ENCODE peak calls at places on chromosome 7, in ten cellular contexts. One of them, this sample, is unnamed.

GRCh38 chr7:36084485-36085091 is 68.5 kb upstream of the EEPD1 start:
- DNase-seq in activated CD4-positive, alpha-beta T cell treated with anti-CD3 and anti-CD28 coated beads, Interleukin-2, amount 10 ng/mL, durations not matched to agents 7 days and 5 days: no peak
- DNase-seq in H54: no peak
- DNase-seq in stimulated activated CD8-positive, alpha-beta memory T cell treated with anti-CD3 and anti-CD28 coated beads, Interleukin-15, amount 100 ng/mL, for 24 hours: no peak
- DNase-seq in hepatic stellate cell: peak; percentile 29
- DNase-seq in choroid plexus epithelial cell: peak; percentile 64
- DNase-seq in lower leg skin: no peak
- DNase-seq in fibroblast of the aortic adventitia: no peak
- DNase-seq in cardiac muscle cell: peak; percentile 58
- DNase-seq in HCEC 1CT: no peak
- DNase-seq in this sample: peak; percentile 90

GRCh38 chr7:34075976-34076375 is 170.6 kb downstream of the BMPER start:
- DNase-seq in activated CD4-positive, alpha-beta T cell treated with anti-CD3 and anti-CD28 coated beads, Interleukin-2, amount 10 ng/mL, durations not matched to agents 7 days and 5 days: no peak
- DNase-seq in H54: no peak
- DNase-seq in stimulated activated CD8-positive, alpha-beta memory T cell treated with anti-CD3 and anti-CD28 coated beads, Interleukin-15, amount 100 ng/mL, for 24 hours: no peak
- DNase-seq in hepatic stellate cell: no peak
- DNase-seq in choroid plexus epithelial cell: no peak
- DNase-seq in lower leg skin: no peak
- DNase-seq in fibroblast of the aortic adventitia: peak; percentile 82
- DNase-seq in cardiac muscle cell: no peak
- DNase-seq in HCEC 1CT: no peak
- DNase-seq in this sample: no peak

GRCh38 chr7:132491546-132491945 is 84.7 kb downstream of the PLXNA4 start:
- DNase-seq in activated CD4-positive, alpha-beta T cell treated with anti-CD3 and anti-CD28 coated beads, Interleukin-2, amount 10 ng/mL, durations not matched to agents 7 days and 5 days: no peak
- DNase-seq in H54: no peak
- DNase-seq in stimulated activated CD8-positive, alpha-beta memory T cell treated with anti-CD3 and anti-CD28 coated beads, Interleukin-15, amount 100 ng/mL, for 24 hours: no peak
- DNase-seq in hepatic stellate cell: no peak
- DNase-seq in choroid plexus epithelial cell: no peak
- DNase-seq in lower leg skin: no peak
- DNase-seq in fibroblast of the aortic adventitia: no peak
- DNase-seq in cardiac muscle cell: no peak
- DNase-seq in HCEC 1CT: no peak
- DNase-seq in this sample: no peak

GRCh38 chr7:15309891-15310290 is 251.9 kb downstream of the AGMO start:
- DNase-seq in activated CD4-positive, alpha-beta T cell treated with anti-CD3 and anti-CD28 coated beads, Interleukin-2, amount 10 ng/mL, durations not matched to agents 7 days and 5 days: no peak
- DNase-seq in H54: no peak
- DNase-seq in stimulated activated CD8-positive, alpha-beta memory T cell treated with anti-CD3 and anti-CD28 coated beads, Interleukin-15, amount 100 ng/mL, for 24 hours: no peak
- DNase-seq in hepatic stellate cell: no peak
- DNase-seq in choroid plexus epithelial cell: peak; percentile 59
- DNase-seq in lower leg skin: no peak
- DNase-seq in fibroblast of the aortic adventitia: peak; percentile 37
- DNase-seq in cardiac muscle cell: no peak
- DNase-seq in HCEC 1CT: peak; percentile 70
- DNase-seq in this sample: no peak

GRCh38 chr7:117383826-117384225 is 43.5 kb downstream of the ASZ1 start:
- DNase-seq in activated CD4-positive, alpha-beta T cell treated with anti-CD3 and anti-CD28 coated beads, Interleukin-2, amount 10 ng/mL, durations not matched to agents 7 days and 5 days: no peak
- DNase-seq in H54: no peak
- DNase-seq in stimulated activated CD8-positive, alpha-beta memory T cell treated with anti-CD3 and anti-CD28 coated beads, Interleukin-15, amount 100 ng/mL, for 24 hours: no peak
- DNase-seq in hepatic stellate cell: no peak
- DNase-seq in choroid plexus epithelial cell: peak; percentile 10
- DNase-seq in lower leg skin: no peak
- DNase-seq in fibroblast of the aortic adventitia: no peak
- DNase-seq in cardiac muscle cell: no peak
- DNase-seq in HCEC 1CT: no peak
- DNase-seq in this sample: no peak

GRCh38 chr7:32250494-32251260 is 180.5 kb upstream of the PDE1C start:
- DNase-seq in activated CD4-positive, alpha-beta T cell treated with anti-CD3 and anti-CD28 coated beads, Interleukin-2, amount 10 ng/mL, durations not matched to agents 7 days and 5 days: no peak
- DNase-seq in H54: no peak
- DNase-seq in stimulated activated CD8-positive, alpha-beta memory T cell treated with anti-CD3 and anti-CD28 coated beads, Interleukin-15, amount 100 ng/mL, for 24 hours: no peak
- DNase-seq in hepatic stellate cell: no peak
- DNase-seq in choroid plexus epithelial cell: no peak
- DNase-seq in lower leg skin: no peak
- DNase-seq in fibroblast of the aortic adventitia: no peak
- DNase-seq in cardiac muscle cell: no peak
- DNase-seq in HCEC 1CT: no peak
- DNase-seq in this sample: no peak

GRCh38 chr7:30727061-30727945 is 24.6 kb upstream of the INMT start:
- DNase-seq in activated CD4-positive, alpha-beta T cell treated with anti-CD3 and anti-CD28 coated beads, Interleukin-2, amount 10 ng/mL, durations not matched to agents 7 days and 5 days: peak; percentile 81
- DNase-seq in H54: no peak
- DNase-seq in stimulated activated CD8-positive, alpha-beta memory T cell treated with anti-CD3 and anti-CD28 coated beads, Interleukin-15, amount 100 ng/mL, for 24 hours: no peak
- DNase-seq in hepatic stellate cell: no peak
- DNase-seq in choroid plexus epithelial cell: no peak
- DNase-seq in lower leg skin: no peak
- DNase-seq in fibroblast of the aortic adventitia: peak; percentile 10
- DNase-seq in cardiac muscle cell: no peak
- DNase-seq in HCEC 1CT: no peak
- DNase-seq in this sample: no peak

GRCh38 chr7:111083423-111083822 is 7.5 kb upstream of the LRRN3 start:
- DNase-seq in activated CD4-positive, alpha-beta T cell treated with anti-CD3 and anti-CD28 coated beads, Interleukin-2, amount 10 ng/mL, durations not matched to agents 7 days and 5 days: peak; percentile 87
- DNase-seq in H54: no peak
- DNase-seq in stimulated activated CD8-positive, alpha-beta memory T cell treated with anti-CD3 and anti-CD28 coated beads, Interleukin-15, amount 100 ng/mL, for 24 hours: no peak
- DNase-seq in hepatic stellate cell: no peak
- DNase-seq in choroid plexus epithelial cell: peak; percentile 74
- DNase-seq in lower leg skin: no peak
- DNase-seq in fibroblast of the aortic adventitia: peak; percentile 39
- DNase-seq in cardiac muscle cell: no peak
- DNase-seq in HCEC 1CT: no peak
- DNase-seq in this sample: no peak

GRCh38 chr7:27183682-27184341 is 1.2 kb downstream of the HOXA11 start:
- DNase-seq in activated CD4-positive, alpha-beta T cell treated with anti-CD3 and anti-CD28 coated beads, Interleukin-2, amount 10 ng/mL, durations not matched to agents 7 days and 5 days: no peak
- DNase-seq in H54: no peak
- DNase-seq in stimulated activated CD8-positive, alpha-beta memory T cell treated with anti-CD3 and anti-CD28 coated beads, Interleukin-15, amount 100 ng/mL, for 24 hours: no peak
- DNase-seq in hepatic stellate cell: no peak
- DNase-seq in choroid plexus epithelial cell: no peak
- DNase-seq in lower leg skin: peak; percentile 22
- DNase-seq in fibroblast of the aortic adventitia: no peak
- DNase-seq in cardiac muscle cell: no peak
- DNase-seq in HCEC 1CT: peak; percentile 40
- DNase-seq in this sample: no peak

GRCh38 chr7:63054191-63054661 is 944.4 kb upstream of the ZNF722 start:
- DNase-seq in activated CD4-positive, alpha-beta T cell treated with anti-CD3 and anti-CD28 coated beads, Interleukin-2, amount 10 ng/mL, durations not matched to agents 7 days and 5 days: no peak
- DNase-seq in H54: no peak
- DNase-seq in stimulated activated CD8-positive, alpha-beta memory T cell treated with anti-CD3 and anti-CD28 coated beads, Interleukin-15, amount 100 ng/mL, for 24 hours: no peak
- DNase-seq in hepatic stellate cell: no peak
- DNase-seq in choroid plexus epithelial cell: no peak
- DNase-seq in lower leg skin: no peak
- DNase-seq in fibroblast of the aortic adventitia: no peak
- DNase-seq in cardiac muscle cell: no peak
- DNase-seq in HCEC 1CT: no peak
- DNase-seq in this sample: no peak

GRCh38 chr7:150988230-150989226 is 2.3 kb upstream of the NOS3 start:
- DNase-seq in activated CD4-positive, alpha-beta T cell treated with anti-CD3 and anti-CD28 coated beads, Interleukin-2, amount 10 ng/mL, durations not matched to agents 7 days and 5 days: peak; percentile 71
- DNase-seq in H54: no peak
- DNase-seq in stimulated activated CD8-positive, alpha-beta memory T cell treated with anti-CD3 and anti-CD28 coated beads, Interleukin-15, amount 100 ng/mL, for 24 hours: no peak
- DNase-seq in hepatic stellate cell: peak; percentile 72
- DNase-seq in choroid plexus epithelial cell: peak; percentile 44
- DNase-seq in lower leg skin: no peak
- DNase-seq in fibroblast of the aortic adventitia: no peak
- DNase-seq in cardiac muscle cell: peak; percentile 84
- DNase-seq in HCEC 1CT: no peak
- DNase-seq in this sample: no peak

GRCh38 chr7:115356139-115356746 is 434.3 kb downstream of the MDFIC start:
- DNase-seq in activated CD4-positive, alpha-beta T cell treated with anti-CD3 and anti-CD28 coated beads, Interleukin-2, amount 10 ng/mL, durations not matched to agents 7 days and 5 days: no peak
- DNase-seq in H54: no peak
- DNase-seq in stimulated activated CD8-positive, alpha-beta memory T cell treated with anti-CD3 and anti-CD28 coated beads, Interleukin-15, amount 100 ng/mL, for 24 hours: no peak
- DNase-seq in hepatic stellate cell: no peak
- DNase-seq in choroid plexus epithelial cell: peak; percentile 66
- DNase-seq in lower leg skin: no peak
- DNase-seq in fibroblast of the aortic adventitia: peak; percentile 77
- DNase-seq in cardiac muscle cell: peak; percentile 37
- DNase-seq in HCEC 1CT: peak; percentile 48
- DNase-seq in this sample: no peak

GRCh38 chr7:33446551-33446950 is 317.2 kb downstream of the BBS9 start:
- DNase-seq in activated CD4-positive, alpha-beta T cell treated with anti-CD3 and anti-CD28 coated beads, Interleukin-2, amount 10 ng/mL, durations not matched to agents 7 days and 5 days: no peak
- DNase-seq in H54: no peak
- DNase-seq in stimulated activated CD8-positive, alpha-beta memory T cell treated with anti-CD3 and anti-CD28 coated beads, Interleukin-15, amount 100 ng/mL, for 24 hours: no peak
- DNase-seq in hepatic stellate cell: no peak
- DNase-seq in choroid plexus epithelial cell: no peak
- DNase-seq in lower leg skin: no peak
- DNase-seq in fibroblast of the aortic adventitia: no peak
- DNase-seq in cardiac muscle cell: no peak
- DNase-seq in HCEC 1CT: no peak
- DNase-seq in this sample: no peak

GRCh38 chr7:128203047-128203491 is 38.0 kb upstream of the LEP start:
- DNase-seq in activated CD4-positive, alpha-beta T cell treated with anti-CD3 and anti-CD28 coated beads, Interleukin-2, amount 10 ng/mL, durations not matched to agents 7 days and 5 days: no peak
- DNase-seq in H54: no peak
- DNase-seq in stimulated activated CD8-positive, alpha-beta memory T cell treated with anti-CD3 and anti-CD28 coated beads, Interleukin-15, amount 100 ng/mL, for 24 hours: no peak
- DNase-seq in hepatic stellate cell: no peak
- DNase-seq in choroid plexus epithelial cell: no peak
- DNase-seq in lower leg skin: no peak
- DNase-seq in fibroblast of the aortic adventitia: no peak
- DNase-seq in cardiac muscle cell: no peak
- DNase-seq in HCEC 1CT: no peak
- DNase-seq in this sample: no peak

GRCh38 chr7:55476852-55477780 is 95.2 kb downstream of the VOPP1 start:
- DNase-seq in activated CD4-positive, alpha-beta T cell treated with anti-CD3 and anti-CD28 coated beads, Interleukin-2, amount 10 ng/mL, durations not matched to agents 7 days and 5 days: no peak
- DNase-seq in H54: no peak
- DNase-seq in stimulated activated CD8-positive, alpha-beta memory T cell treated with anti-CD3 and anti-CD28 coated beads, Interleukin-15, amount 100 ng/mL, for 24 hours: no peak
- DNase-seq in hepatic stellate cell: no peak
- DNase-seq in choroid plexus epithelial cell: no peak
- DNase-seq in lower leg skin: no peak
- DNase-seq in fibroblast of the aortic adventitia: no peak
- DNase-seq in cardiac muscle cell: no peak
- DNase-seq in HCEC 1CT: no peak
- DNase-seq in this sample: no peak

GRCh38 chr7:156549636-156550035 is 90.9 kb upstream of the RNF32 start:
- DNase-seq in activated CD4-positive, alpha-beta T cell treated with anti-CD3 and anti-CD28 coated beads, Interleukin-2, amount 10 ng/mL, durations not matched to agents 7 days and 5 days: no peak
- DNase-seq in H54: no peak
- DNase-seq in stimulated activated CD8-positive, alpha-beta memory T cell treated with anti-CD3 and anti-CD28 coated beads, Interleukin-15, amount 100 ng/mL, for 24 hours: no peak
- DNase-seq in hepatic stellate cell: no peak
- DNase-seq in choroid plexus epithelial cell: no peak
- DNase-seq in lower leg skin: no peak
- DNase-seq in fibroblast of the aortic adventitia: no peak
- DNase-seq in cardiac muscle cell: no peak
- DNase-seq in HCEC 1CT: no peak
- DNase-seq in this sample: no peak

GRCh38 chr7:6709808-6710207 is 3.1 kb upstream of the ZNF12 start:
- DNase-seq in activated CD4-positive, alpha-beta T cell treated with anti-CD3 and anti-CD28 coated beads, Interleukin-2, amount 10 ng/mL, durations not matched to agents 7 days and 5 days: no peak
- DNase-seq in H54: no peak
- DNase-seq in stimulated activated CD8-positive, alpha-beta memory T cell treated with anti-CD3 and anti-CD28 coated beads, Interleukin-15, amount 100 ng/mL, for 24 hours: no peak
- DNase-seq in hepatic stellate cell: no peak
- DNase-seq in choroid plexus epithelial cell: no peak
- DNase-seq in lower leg skin: no peak
- DNase-seq in fibroblast of the aortic adventitia: no peak
- DNase-seq in cardiac muscle cell: no peak
- DNase-seq in HCEC 1CT: no peak
- DNase-seq in this sample: no peak

GRCh38 chr7:20306499-20306946 is 24.2 kb upstream of the ITGB8 start:
- DNase-seq in activated CD4-positive, alpha-beta T cell treated with anti-CD3 and anti-CD28 coated beads, Interleukin-2, amount 10 ng/mL, durations not matched to agents 7 days and 5 days: no peak
- DNase-seq in H54: no peak
- DNase-seq in stimulated activated CD8-positive, alpha-beta memory T cell treated with anti-CD3 and anti-CD28 coated beads, Interleukin-15, amount 100 ng/mL, for 24 hours: no peak
- DNase-seq in hepatic stellate cell: no peak
- DNase-seq in choroid plexus epithelial cell: no peak
- DNase-seq in lower leg skin: no peak
- DNase-seq in fibroblast of the aortic adventitia: peak; percentile 90
- DNase-seq in cardiac muscle cell: no peak
- DNase-seq in HCEC 1CT: no peak
- DNase-seq in this sample: no peak

GRCh38 chr7:64799-65430 is 127.5 kb upstream of the FAM20C start:
- DNase-seq in activated CD4-positive, alpha-beta T cell treated with anti-CD3 and anti-CD28 coated beads, Interleukin-2, amount 10 ng/mL, durations not matched to agents 7 days and 5 days: no peak
- DNase-seq in H54: no peak
- DNase-seq in stimulated activated CD8-positive, alpha-beta memory T cell treated with anti-CD3 and anti-CD28 coated beads, Interleukin-15, amount 100 ng/mL, for 24 hours: no peak
- DNase-seq in hepatic stellate cell: no peak
- DNase-seq in choroid plexus epithelial cell: no peak
- DNase-seq in lower leg skin: no peak
- DNase-seq in fibroblast of the aortic adventitia: peak; percentile 16
- DNase-seq in cardiac muscle cell: peak; percentile 38
- DNase-seq in HCEC 1CT: no peak
- DNase-seq in this sample: no peak

GRCh38 chr7:148153611-148154010 is 437.0 kb upstream of the C7orf33 start:
- DNase-seq in activated CD4-positive, alpha-beta T cell treated with anti-CD3 and anti-CD28 coated beads, Interleukin-2, amount 10 ng/mL, durations not matched to agents 7 days and 5 days: no peak
- DNase-seq in H54: no peak
- DNase-seq in stimulated activated CD8-positive, alpha-beta memory T cell treated with anti-CD3 and anti-CD28 coated beads, Interleukin-15, amount 100 ng/mL, for 24 hours: no peak
- DNase-seq in hepatic stellate cell: no peak
- DNase-seq in choroid plexus epithelial cell: no peak
- DNase-seq in lower leg skin: no peak
- DNase-seq in fibroblast of the aortic adventitia: no peak
- DNase-seq in cardiac muscle cell: peak; percentile 67
- DNase-seq in HCEC 1CT: no peak
- DNase-seq in this sample: no peak

GRCh38 chr7:108114117-108114841 is 15.9 kb downstream of the LAMB4 start:
- DNase-seq in activated CD4-positive, alpha-beta T cell treated with anti-CD3 and anti-CD28 coated beads, Interleukin-2, amount 10 ng/mL, durations not matched to agents 7 days and 5 days: peak; percentile 25
- DNase-seq in H54: no peak
- DNase-seq in stimulated activated CD8-positive, alpha-beta memory T cell treated with anti-CD3 and anti-CD28 coated beads, Interleukin-15, amount 100 ng/mL, for 24 hours: no peak
- DNase-seq in hepatic stellate cell: no peak
- DNase-seq in choroid plexus epithelial cell: peak; percentile 41
- DNase-seq in lower leg skin: no peak
- DNase-seq in fibroblast of the aortic adventitia: no peak
- DNase-seq in cardiac muscle cell: peak; percentile 38
- DNase-seq in HCEC 1CT: no peak
- DNase-seq in this sample: no peak

GRCh38 chr7:81501220-81501619 is 268.6 kb downstream of the HGF start:
- DNase-seq in activated CD4-positive, alpha-beta T cell treated with anti-CD3 and anti-CD28 coated beads, Interleukin-2, amount 10 ng/mL, durations not matched to agents 7 days and 5 days: no peak
- DNase-seq in H54: no peak
- DNase-seq in stimulated activated CD8-positive, alpha-beta memory T cell treated with anti-CD3 and anti-CD28 coated beads, Interleukin-15, amount 100 ng/mL, for 24 hours: no peak
- DNase-seq in hepatic stellate cell: peak; percentile 3
- DNase-seq in choroid plexus epithelial cell: peak; percentile 80
- DNase-seq in lower leg skin: no peak
- DNase-seq in fibroblast of the aortic adventitia: peak; percentile 80
- DNase-seq in cardiac muscle cell: no peak
- DNase-seq in HCEC 1CT: peak; percentile 63
- DNase-seq in this sample: no peak

GRCh38 chr7:34107306-34107705 is 202.0 kb downstream of the BMPER start:
- DNase-seq in activated CD4-positive, alpha-beta T cell treated with anti-CD3 and anti-CD28 coated beads, Interleukin-2, amount 10 ng/mL, durations not matched to agents 7 days and 5 days: no peak
- DNase-seq in H54: no peak
- DNase-seq in stimulated activated CD8-positive, alpha-beta memory T cell treated with anti-CD3 and anti-CD28 coated beads, Interleukin-15, amount 100 ng/mL, for 24 hours: no peak
- DNase-seq in hepatic stellate cell: no peak
- DNase-seq in choroid plexus epithelial cell: peak; percentile 59
- DNase-seq in lower leg skin: no peak
- DNase-seq in fibroblast of the aortic adventitia: peak; percentile 97
- DNase-seq in cardiac muscle cell: no peak
- DNase-seq in HCEC 1CT: peak; percentile 61
- DNase-seq in this sample: no peak

GRCh38 chr7:152336754-152337368 is 98.9 kb downstream of the KMT2C start:
- DNase-seq in activated CD4-positive, alpha-beta T cell treated with anti-CD3 and anti-CD28 coated beads, Interleukin-2, amount 10 ng/mL, durations not matched to agents 7 days and 5 days: peak; percentile 33
- DNase-seq in H54: no peak
- DNase-seq in stimulated activated CD8-positive, alpha-beta memory T cell treated with anti-CD3 and anti-CD28 coated beads, Interleukin-15, amount 100 ng/mL, for 24 hours: no peak
- DNase-seq in hepatic stellate cell: peak; percentile 23
- DNase-seq in choroid plexus epithelial cell: peak; percentile 71
- DNase-seq in lower leg skin: no peak
- DNase-seq in fibroblast of the aortic adventitia: peak; percentile 70
- DNase-seq in cardiac muscle cell: peak; percentile 9
- DNase-seq in HCEC 1CT: peak; percentile 63
- DNase-seq in this sample: no peak

GRCh38 chr7:46775776-46776175 is 806.1 kb downstream of the TNS3 start:
- DNase-seq in activated CD4-positive, alpha-beta T cell treated with anti-CD3 and anti-CD28 coated beads, Interleukin-2, amount 10 ng/mL, durations not matched to agents 7 days and 5 days: no peak
- DNase-seq in H54: no peak
- DNase-seq in stimulated activated CD8-positive, alpha-beta memory T cell treated with anti-CD3 and anti-CD28 coated beads, Interleukin-15, amount 100 ng/mL, for 24 hours: no peak
- DNase-seq in hepatic stellate cell: no peak
- DNase-seq in choroid plexus epithelial cell: peak; percentile 46
- DNase-seq in lower leg skin: no peak
- DNase-seq in fibroblast of the aortic adventitia: no peak
- DNase-seq in cardiac muscle cell: no peak
- DNase-seq in HCEC 1CT: no peak
- DNase-seq in this sample: no peak

GRCh38 chr7:104943502-104944343 is 70.3 kb upstream of the KMT2E start:
- DNase-seq in activated CD4-positive, alpha-beta T cell treated with anti-CD3 and anti-CD28 coated beads, Interleukin-2, amount 10 ng/mL, durations not matched to agents 7 days and 5 days: peak; percentile 76
- DNase-seq in H54: no peak
- DNase-seq in stimulated activated CD8-positive, alpha-beta memory T cell treated with anti-CD3 and anti-CD28 coated beads, Interleukin-15, amount 100 ng/mL, for 24 hours: peak; percentile 17
- DNase-seq in hepatic stellate cell: no peak
- DNase-seq in choroid plexus epithelial cell: peak; percentile 38
- DNase-seq in lower leg skin: peak; percentile 75
- DNase-seq in fibroblast of the aortic adventitia: peak; percentile 95
- DNase-seq in cardiac muscle cell: peak; percentile 48
- DNase-seq in HCEC 1CT: no peak
- DNase-seq in this sample: peak; percentile 60

GRCh38 chr7:92831716-92832622 is 4.4 kb downstream of the CDK6 start:
- DNase-seq in activated CD4-positive, alpha-beta T cell treated with anti-CD3 and anti-CD28 coated beads, Interleukin-2, amount 10 ng/mL, durations not matched to agents 7 days and 5 days: no peak
- DNase-seq in H54: peak; percentile 26
- DNase-seq in stimulated activated CD8-positive, alpha-beta memory T cell treated with anti-CD3 and anti-CD28 coated beads, Interleukin-15, amount 100 ng/mL, for 24 hours: no peak
- DNase-seq in hepatic stellate cell: peak; percentile 64
- DNase-seq in choroid plexus epithelial cell: peak; percentile 89
- DNase-seq in lower leg skin: no peak
- DNase-seq in fibroblast of the aortic adventitia: peak; percentile 83
- DNase-seq in cardiac muscle cell: no peak
- DNase-seq in HCEC 1CT: peak; percentile 94
- DNase-seq in this sample: no peak

GRCh38 chr7:151150388-151150787 is 17.1 kb downstream of the GBX1 start:
- DNase-seq in activated CD4-positive, alpha-beta T cell treated with anti-CD3 and anti-CD28 coated beads, Interleukin-2, amount 10 ng/mL, durations not matched to agents 7 days and 5 days: no peak
- DNase-seq in H54: no peak
- DNase-seq in stimulated activated CD8-positive, alpha-beta memory T cell treated with anti-CD3 and anti-CD28 coated beads, Interleukin-15, amount 100 ng/mL, for 24 hours: no peak
- DNase-seq in hepatic stellate cell: no peak
- DNase-seq in choroid plexus epithelial cell: no peak
- DNase-seq in lower leg skin: no peak
- DNase-seq in fibroblast of the aortic adventitia: no peak
- DNase-seq in cardiac muscle cell: no peak
- DNase-seq in HCEC 1CT: no peak
- DNase-seq in this sample: no peak

This sample was measured in kidney epithelial cell.